ENCODE peak calls at places on chromosomes 3 and 15, in four cellular contexts. One of them, this sample, is unnamed.

GRCh38 chr15:92449476-92449875 is 55.8 kb downstream of the ST8SIA2 start:
- DNase-seq in hepatocyte: no peak
- DNase-seq in fibroblast of lung: peak; percentile 34
- DNase-seq in K562: no peak
- DNase-seq in this sample: no peak

GRCh38 chr3:50269977-50270413 is 1.0 kb downstream of the SEMA3B start:
- DNase-seq in fibroblast of lung: no peak
- DNase-seq in K562: no peak
- DNase-seq in hepatocyte: peak; percentile 51
- DNase-seq in this sample: no peak

GRCh38 chr3:167839460-167839859 is 103.9 kb downstream of the SERPINI1 start:
- DNase-seq in hepatocyte: no peak
- DNase-seq in K562: no peak
- DNase-seq in fibroblast of lung: no peak
- DNase-seq in this sample: no peak

GRCh38 chr3:102378216-102378615 is 56.6 kb upstream of the ZPLD1 start:
- DNase-seq in fibroblast of lung: no peak
- DNase-seq in K562: no peak
- DNase-seq in hepatocyte: no peak
- DNase-seq in this sample: no peak

GRCh38 chr15:32919749-32920414 is 202.1 kb downstream of the GREM1 start:
- DNase-seq in hepatocyte: no peak
- DNase-seq in K562: no peak
- DNase-seq in fibroblast of lung: peak; percentile 98
- DNase-seq in this sample: no peak

GRCh38 chr15:63374686-63375520 is 6.7 kb downstream of the CA12 start:
- DNase-seq in K562: no peak
- DNase-seq in fibroblast of lung: peak; percentile 78
- DNase-seq in hepatocyte: peak; percentile 43
- DNase-seq in this sample: no peak

GRCh38 chr15:91471410-91471993 is 371.4 kb downstream of the SV2B start:
- DNase-seq in hepatocyte: no peak
- DNase-seq in fibroblast of lung: peak; percentile 94
- DNase-seq in K562: peak; percentile 72
- DNase-seq in this sample: no peak

GRCh38 chr3:190172751-190173150 is 52.1 kb upstream of the P3H2 start:
- DNase-seq in hepatocyte: no peak
- DNase-seq in K562: no peak
- DNase-seq in fibroblast of lung: no peak
- DNase-seq in this sample: no peak

GRCh38 chr3:159158213-159158612 is 356.4 kb downstream of the MFSD1 start:
- DNase-seq in hepatocyte: no peak
- DNase-seq in fibroblast of lung: no peak
- DNase-seq in K562: no peak
- DNase-seq in this sample: peak; percentile 17

GRCh38 chr3:80663426-80663825 is 895.6 kb upstream of the ROBO1 start:
- DNase-seq in K562: no peak
- DNase-seq in fibroblast of lung: no peak
- DNase-seq in hepatocyte: no peak
- DNase-seq in this sample: no peak

GRCh38 chr3:58111513-58112184 is 99.1 kb downstream of the DNASE1L3 start:
- DNase-seq in hepatocyte: peak; percentile 78
- DNase-seq in fibroblast of lung: no peak
- DNase-seq in K562: no peak
- DNase-seq in this sample: no peak

GRCh38 chr15:63944681-63944955 is 101.7 kb downstream of the DAPK2 start:
- DNase-seq in hepatocyte: no peak
- DNase-seq in fibroblast of lung: no peak
- DNase-seq in K562: no peak
- DNase-seq in this sample: no peak

GRCh38 chr15:54506977-54507524 is 528.8 kb downstream of the UNC13C start:
- DNase-seq in fibroblast of lung: no peak
- DNase-seq in K562: no peak
- DNase-seq in hepatocyte: no peak
- DNase-seq in this sample: no peak

GRCh38 chr15:73872370-73872769 is 994 bp upstream of the TBC1D21 start:
- DNase-seq in K562: no peak
- DNase-seq in fibroblast of lung: no peak
- DNase-seq in hepatocyte: no peak
- DNase-seq in this sample: no peak

GRCh38 chr3:22990291-22991200 is 212.6 kb upstream of the UBE2E2 start:
- DNase-seq in K562: no peak
- DNase-seq in fibroblast of lung: no peak
- DNase-seq in hepatocyte: no peak
- DNase-seq in this sample: no peak

GRCh38 chr3:9169951-9170850 is 79.2 kb downstream of the SRGAP3 start:
- DNase-seq in hepatocyte: no peak
- DNase-seq in K562: no peak
- DNase-seq in fibroblast of lung: no peak
- DNase-seq in this sample: no peak

GRCh38 chr15:34708422-34708821 is 46.4 kb downstream of the GJD2 start:
- DNase-seq in fibroblast of lung: peak; percentile 76
- DNase-seq in K562: peak; percentile 78
- DNase-seq in hepatocyte: peak; percentile 66
- DNase-seq in this sample: peak; percentile 74

GRCh38 chr3:51672083-51672475 is 1.0 kb downstream of the TEX264 start:
- DNase-seq in K562: no peak
- DNase-seq in hepatocyte: no peak
- DNase-seq in fibroblast of lung: no peak
- DNase-seq in this sample: no peak

GRCh38 chr3:81352867-81353266 is 408.6 kb downstream of the GBE1 start:
- DNase-seq in fibroblast of lung: peak; percentile 4
- DNase-seq in hepatocyte: peak; percentile 52
- DNase-seq in K562: peak; percentile 4
- DNase-seq in this sample: peak; percentile 38

DNA sequence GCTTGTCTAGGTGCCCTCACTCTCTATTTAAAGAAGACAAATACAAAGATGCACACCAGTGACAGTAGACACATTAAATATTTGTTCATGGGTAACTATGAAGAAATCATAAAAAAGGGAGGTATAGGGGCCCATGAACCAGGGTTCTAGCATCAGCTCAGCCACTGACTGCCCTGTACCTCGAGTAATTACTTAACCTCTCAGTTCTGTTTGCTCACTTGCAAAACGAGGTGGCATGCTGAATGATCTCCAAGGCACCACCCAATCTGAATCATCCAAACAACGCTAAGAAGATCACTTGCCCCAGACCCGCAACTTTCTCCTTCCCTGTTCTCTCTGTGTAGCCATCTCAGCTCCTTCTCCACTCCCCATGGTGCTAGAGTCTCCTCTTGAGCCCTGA is 374.7 kb downstream of the VPS13C start:
- DNase-seq in K562: no peak
- DNase-seq in hepatocyte: no peak
- DNase-seq in fibroblast of lung: no peak
- DNase-seq in this sample: no peak
- H3K4me3 ChIP-seq in K562: no peak overlapping the region
- H3K4me3 ChIP-seq in hepatocyte: no peak overlapping the region
- H3K4me3 ChIP-seq in fibroblast of lung: no peak overlapping the region
- H3K4me3 ChIP-seq in this sample: no peak overlapping the region

DNA sequence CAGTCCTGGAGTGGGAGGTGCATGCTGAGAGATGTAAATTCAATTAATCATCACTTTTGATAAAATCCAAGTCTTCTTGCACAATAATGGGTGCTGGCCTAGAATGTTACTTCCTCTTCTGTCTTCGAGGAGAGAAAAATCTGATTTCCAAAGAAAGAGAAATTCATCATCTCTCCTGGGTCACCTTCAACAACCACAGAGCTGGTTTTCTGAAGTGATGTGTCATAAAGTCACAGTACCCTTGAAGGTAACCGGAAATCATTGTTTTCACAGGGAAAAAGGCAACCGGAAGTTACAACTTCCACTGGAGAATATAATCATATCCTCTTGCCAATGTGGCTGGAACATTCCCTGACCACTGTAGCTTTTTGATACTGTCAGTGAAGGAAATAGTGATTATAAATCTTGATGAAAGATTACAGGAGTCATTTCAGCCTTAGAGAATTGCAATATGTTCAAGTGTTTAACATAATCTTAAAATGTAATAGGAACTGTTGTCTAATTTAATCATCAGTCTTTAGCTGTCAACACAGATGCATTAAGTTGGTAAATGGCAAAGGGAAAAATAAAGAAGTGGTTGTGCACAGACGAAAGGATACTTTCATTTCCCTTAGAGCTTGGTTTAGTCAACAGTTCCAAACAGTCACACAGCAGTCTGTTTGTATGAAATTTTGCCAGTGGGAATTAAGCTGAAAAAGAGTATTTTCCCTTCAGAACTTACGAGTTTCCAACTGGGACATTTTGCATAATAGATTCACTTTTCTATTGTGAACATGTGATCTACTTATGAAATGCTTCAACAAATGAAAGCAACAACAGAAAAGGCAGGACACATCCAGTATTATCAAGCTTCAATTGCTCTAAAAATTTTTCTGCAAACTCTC is 106.5 kb upstream of the SLC4A7 start:
- DNase-seq in fibroblast of lung: peak; percentile 33
- DNase-seq in hepatocyte: no peak
- DNase-seq in K562: no peak
- DNase-seq in this sample: no peak
- H3K27ac ChIP-seq in fibroblast of lung: peak overlapping the region; percentile 10
- H3K27ac ChIP-seq in hepatocyte: peak overlapping the region; percentile 39
- H3K27ac ChIP-seq in K562: no peak overlapping the region
- H3K27ac ChIP-seq in this sample: no peak overlapping the region

GRCh38 chr15:67824900-67825879 is at the start of gene SKOR1:
- DNase-seq in fibroblast of lung: peak; percentile 39
- DNase-seq in hepatocyte: peak; percentile 62
- DNase-seq in K562: no peak
- DNase-seq in this sample: peak; percentile 85

GRCh38 chr15:67827561-67828378 is 2.5 kb downstream of the SKOR1 start:
- DNase-seq in K562: no peak
- DNase-seq in fibroblast of lung: no peak
- DNase-seq in hepatocyte: no peak
- DNase-seq in this sample: peak; percentile 75

GRCh38 chr15:67824157-67824899 is 981 bp upstream of the SKOR1 start:
- DNase-seq in hepatocyte: no peak
- DNase-seq in fibroblast of lung: no peak
- DNase-seq in K562: no peak
- DNase-seq in this sample: no peak

GRCh38 chr15:67826717-67827560 is 1.6 kb downstream of the SKOR1 start:
- DNase-seq in K562: no peak
- DNase-seq in fibroblast of lung: no peak
- DNase-seq in hepatocyte: no peak
- DNase-seq in this sample: peak; percentile 44

DNA sequence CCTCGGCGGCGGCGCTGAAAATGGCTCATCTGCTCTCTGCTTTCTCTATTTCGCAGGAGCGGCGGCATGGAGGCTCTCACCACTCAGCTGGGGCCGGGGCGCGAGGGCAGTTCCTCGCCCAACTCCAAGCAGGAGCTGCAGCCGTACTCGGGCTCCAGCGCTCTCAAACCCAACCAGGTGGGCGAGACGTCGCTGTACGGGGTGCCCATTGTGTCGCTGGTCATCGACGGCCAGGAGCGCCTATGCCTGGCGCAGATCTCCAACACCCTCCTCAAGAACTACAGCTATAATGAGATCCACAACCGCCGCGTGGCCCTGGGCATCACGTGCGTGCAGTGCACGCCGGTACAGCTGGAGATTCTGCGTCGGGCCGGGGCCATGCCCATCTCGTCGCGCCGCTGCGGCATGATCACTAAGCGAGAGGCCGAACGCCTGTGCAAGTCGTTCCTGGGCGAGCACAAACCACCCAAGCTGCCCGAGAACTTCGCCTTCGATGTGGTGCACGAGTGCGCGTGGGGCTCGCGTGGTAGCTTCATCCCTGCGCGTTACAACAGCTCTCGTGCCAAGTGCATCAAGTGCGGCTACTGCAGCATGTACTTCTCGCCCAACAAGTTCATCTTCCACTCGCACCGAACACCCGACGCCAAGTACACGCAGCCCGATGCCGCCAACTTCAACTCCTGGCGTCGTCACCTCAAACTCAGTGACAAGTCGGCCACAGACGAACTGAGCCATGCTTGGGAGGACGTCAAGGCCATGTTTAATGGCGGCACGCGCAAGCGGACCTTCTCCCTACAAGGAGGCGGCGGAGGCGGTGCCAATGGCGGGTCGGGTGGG is 789 bp downstream of the SKOR1 start:
- DNase-seq in fibroblast of lung: no peak
- DNase-seq in hepatocyte: no peak
- DNase-seq in K562: no peak
- DNase-seq in this sample: peak; percentile 58
- TF ChIP-seq EZH2 in fibroblast of lung: peak; percentile 99
- TF ChIP-seq EZH2 in hepatocyte: peak; percentile 92
- TF ChIP-seq EZH2 in K562: no peak
- TF ChIP-seq EZH2 in this sample: peak; percentile 99

GRCh38 chr3:15327941-15328340 is 4.4 kb downstream of the SH3BP5 start:
- DNase-seq in hepatocyte: no peak
- DNase-seq in K562: no peak
- DNase-seq in fibroblast of lung: no peak
- DNase-seq in this sample: no peak
- H3K4me3 ChIP-seq in hepatocyte: no peak overlapping the region
- H3K4me3 ChIP-seq in K562: no peak overlapping the region
- H3K4me3 ChIP-seq in fibroblast of lung: no peak overlapping the region
- H3K4me3 ChIP-seq in this sample: no peak overlapping the region

DNA sequence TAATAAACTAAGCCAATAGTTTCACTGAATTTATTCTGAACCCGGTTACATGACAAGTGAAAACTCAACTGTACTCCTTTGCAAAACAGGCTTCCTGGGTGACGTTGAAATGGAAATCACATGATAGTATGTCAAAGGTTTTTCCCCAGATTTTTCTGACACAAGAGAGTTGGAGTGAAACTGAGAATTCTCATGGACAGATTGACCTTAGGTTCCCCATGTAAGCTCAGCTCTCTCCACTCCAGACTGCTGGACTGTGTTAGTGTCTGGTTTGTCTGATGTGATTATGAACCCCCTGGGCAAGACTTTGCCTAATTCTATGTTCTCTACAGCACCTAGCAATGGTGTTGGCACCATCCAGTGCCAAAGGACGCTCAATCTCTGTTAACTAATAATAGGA is 219.7 kb upstream of the COL8A1 start:
- DNase-seq in fibroblast of lung: no peak
- DNase-seq in K562: no peak
- DNase-seq in hepatocyte: no peak
- DNase-seq in this sample: no peak
- H3K27ac ChIP-seq in fibroblast of lung: no peak overlapping the region
- H3K27ac ChIP-seq in K562: no peak overlapping the region
- H3K27ac ChIP-seq in hepatocyte: no peak overlapping the region
- H3K27ac ChIP-seq in this sample: no peak overlapping the region

DNA sequence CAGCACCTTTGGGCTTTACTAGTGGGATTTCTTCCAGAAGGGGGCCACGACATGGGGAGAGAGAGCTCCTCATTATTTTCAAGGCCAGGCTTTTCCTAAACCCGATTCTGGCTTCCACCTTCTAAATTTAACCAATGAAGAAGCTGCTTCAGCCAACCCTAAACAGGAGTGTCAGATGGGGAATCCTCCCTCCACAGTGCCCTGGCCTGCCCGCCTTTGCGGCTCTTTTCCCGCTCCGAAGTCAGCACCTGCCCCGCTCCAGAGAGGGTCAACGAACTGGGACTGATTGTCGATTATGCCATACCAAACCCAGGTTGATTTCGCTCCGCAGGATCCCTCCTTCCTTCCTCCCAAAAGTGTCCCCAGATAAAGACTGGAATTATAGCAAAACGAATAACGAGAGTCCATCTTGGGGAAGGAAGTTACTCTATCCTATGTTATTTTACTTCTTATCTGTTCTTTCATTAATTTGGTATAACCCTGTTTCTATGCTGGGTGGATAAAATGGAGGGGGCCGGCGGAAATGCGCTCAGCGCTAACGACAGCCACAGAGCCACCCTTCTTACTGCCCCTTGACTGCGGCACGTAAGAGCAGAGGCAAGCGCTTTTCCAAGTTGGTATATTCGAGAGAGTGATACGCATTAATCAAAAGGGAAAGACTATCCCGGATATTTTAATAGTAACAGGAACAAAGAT is 10.8 kb downstream of the SHOX2 start:
- DNase-seq in hepatocyte: no peak
- DNase-seq in fibroblast of lung: no peak
- DNase-seq in K562: no peak
- DNase-seq in this sample: peak; percentile 50
- TF ChIP-seq EZH2 in hepatocyte: peak; percentile 72
- TF ChIP-seq EZH2 in fibroblast of lung: peak; percentile 87
- TF ChIP-seq EZH2 in K562: no peak
- TF ChIP-seq EZH2 in this sample: peak; percentile 90

This sample was measured in neural progenitor cell.